ENCODE peak calls at places on chromosomes 3 and 15, in nine cellular contexts. D is mammary epithelial cell, K is H9, R is cardiac muscle cell, F is suprapubic skin, M is endothelial cell of umbilical vein, Y is body of pancreas, S is stomach, O is Caco-2. N is an unnamed sample. For H3K9me3, the result is how much of the 10 kb centered on the place peaks cover.

GRCh38 chr3:72301779-72302178 is 516.8 kb upstream of the PROK2 start:
- DNase-seq in S (peak), Y (peak), R (no peak), F (no peak), O (no peak), M (no peak), K (no peak), D (no peak), N (peak)

GRCh38 chr3:174270841-174271240 is 588.3 kb upstream of the NAALADL2 start:
- DNase-seq in Y (no peak), M (no peak), R (peak), O (no peak), D (peak), F (no peak), S (no peak), K (no peak), N (no peak)

GRCh38 chr15:48861813-48862431 is 16.0 kb upstream of the EID1 start:
- DNase-seq in F (no peak), S (no peak), K (no peak), M (peak), O (peak), R (peak), Y (peak), D (peak), N (no peak)

GRCh38 chr15:56985871-56986270 is 67.4 kb downstream of the TCF12 start:
- DNase-seq in S (no peak), Y (no peak), R (no peak), K (no peak), D (no peak), M (no peak), F (no peak), O (no peak), N (no peak)

GRCh38 chr3:67031986-67032385 is 33.9 kb downstream of the KBTBD8 start:
- DNase-seq in O (peak), Y (no peak), F (no peak), K (no peak), R (no peak), S (no peak), M (no peak), D (no peak), N (no peak)

GRCh38 chr3:148190441-148190990 is 507.2 kb upstream of the AGTR1 start:
- DNase-seq in F (no peak), S (no peak), O (no peak), D (no peak), Y (no peak), K (no peak), M (no peak), R (no peak), N (no peak)

GRCh38 chr3:57778499-57778898 is 22.4 kb downstream of the SLMAP start:
- DNase-seq in M (no peak), K (no peak), S (no peak), F (no peak), D (peak), Y (no peak), O (no peak), R (peak), N (no peak)

GRCh38 chr3:178385280-178385952 is 150.8 kb upstream of the KCNMB2 start:
- DNase-seq in F (no peak), K (no peak), D (peak), S (no peak), R (peak), M (peak), Y (peak), O (peak), N (no peak)

GRCh38 chr3:194749631-194750271 is 64.1 kb downstream of the FAM43A start:
- DNase-seq in M (peak), S (no peak), R (no peak), D (no peak), F (no peak), Y (no peak), K (peak), O (peak), N (no peak)

GRCh38 chr3:33441322-33441976 is 1.2 kb upstream of the UBP1 start:
- DNase-seq in M (no peak), S (no peak), Y (peak), R (no peak), F (no peak), D (no peak), K (no peak), O (peak), N (no peak)

GRCh38 chr15:27427386-27427785 is 456.4 kb downstream of the GABRG3 start:
- DNase-seq in F (no peak), K (no peak), M (no peak), S (no peak), Y (no peak), D (no peak), R (no peak), O (no peak), N (no peak)

GRCh38 chr15:40008061-40008460 is 30.9 kb downstream of the SRP14 start:
- DNase-seq in D (no peak), F (no peak), M (no peak), R (no peak), O (no peak), Y (no peak), S (no peak), K (no peak), N (no peak)

GRCh38 chr15:89003865-89004725 is 84.2 kb upstream of the ABHD2 start:
- DNase-seq in S (no peak), R (peak), F (peak), Y (no peak), O (peak), M (peak), D (no peak), K (peak), N (no peak)

GRCh38 chr3:9780920-9781319 is 11.2 kb upstream of the CAMK1 start:
- DNase-seq in M (no peak), F (no peak), S (no peak), R (no peak), O (no peak), K (no peak), D (no peak), Y (no peak), N (no peak)

GRCh38 chr3:11349466-11349865 is 77.3 kb downstream of the ATG7 start:
- DNase-seq in Y (no peak), K (no peak), F (no peak), O (no peak), M (no peak), D (no peak), S (no peak), R (no peak), N (no peak)

GRCh38 chr3:128153156-128154011 is at the start of gene EEFSEC:
- DNase-seq in Y (peak), R (peak), M (peak), K (peak), O (peak), F (peak), D (peak), S (peak), N (peak)

GRCh38 chr15:30791239-30791638 is 112.5 kb upstream of the FAN1 start:
- DNase-seq in S (no peak), K (peak), D (no peak), M (no peak), F (no peak), R (no peak), Y (no peak), O (peak), N (no peak)

GRCh38 chr15:41832875-41833274 is 5.0 kb downstream of the JMJD7 start:
- DNase-seq in O (no peak), M (no peak), R (no peak), D (peak), F (no peak), Y (no peak), S (peak), K (no peak), N (no peak)

GRCh38 chr15:77126516-77126915 is 55.6 kb upstream of the TSPAN3 start:
- DNase-seq in O (no peak), F (no peak), R (no peak), S (no peak), D (no peak), K (no peak), M (no peak), Y (no peak), N (no peak)

GRCh38 chr15:89341316-89342005 is 6.8 kb upstream of the POLG start:
- DNase-seq in M (no peak), K (no peak), R (no peak), S (peak), O (no peak), D (no peak), Y (peak), F (no peak), N (no peak)

GRCh38 chr3:178518660-178519396 is 17.4 kb upstream of the KCNMB2 start:
- DNase-seq in Y (no peak), R (no peak), K (no peak), S (no peak), O (no peak), D (no peak), M (peak), F (no peak), N (no peak)

GRCh38 chr15:35170216-35170615 is 85.1 kb upstream of the NANOGP8 start:
- DNase-seq in M (no peak), K (no peak), R (peak), S (no peak), F (no peak), Y (no peak), O (no peak), D (no peak), N (no peak)

GRCh38 chr3:73716418-73716817 is 91.7 kb upstream of the PDZRN3 start:
- DNase-seq in O (no peak), R (peak), K (no peak), M (no peak), S (no peak), Y (no peak), D (peak), F (no peak), N (no peak)

GRCh38 chr15:39192376-39192775 is 388.5 kb upstream of the THBS1 start:
- DNase-seq in S (no peak), O (no peak), F (no peak), K (no peak), R (no peak), M (no peak), D (no peak), Y (no peak), N (no peak)

GRCh38 chr3:194140520-194141414 is 4.8 kb downstream of the HES1 start:
- DNase-seq in S (peak), R (peak), K (peak), Y (peak), M (peak), D (peak), F (peak), O (peak), N (peak)

GRCh38 chr3:126081618-126082333 is 2.1 kb downstream of the SLC41A3 start:
- DNase-seq in O (peak), F (no peak), K (no peak), R (peak), Y (peak), D (peak), S (peak), M (no peak), N (no peak)

GRCh38 chr15:82846621-82847020 is 37.2 kb downstream of the WHAMM start:
- DNase-seq in F (no peak), S (no peak), D (no peak), M (no peak), O (no peak), Y (no peak), R (no peak), K (no peak), N (no peak)

GRCh38 chr15:92733934-92734521 is 78.5 kb upstream of the FAM174B start:
- DNase-seq in M (peak), D (no peak), R (peak), F (no peak), S (no peak), O (peak), Y (peak), K (peak), N (no peak)

GRCh38 chr3:188749830-188750229 is 421.9 kb upstream of the TPRG1 start:
- DNase-seq in K (no peak), D (no peak), R (no peak), M (no peak), F (no peak), O (no peak), S (no peak), Y (no peak), N (no peak)

GRCh38 chr15:66734961-66735908 is 33.2 kb downstream of the SMAD6 start:
- DNase-seq in O (no peak), R (no peak), D (no peak), Y (no peak), S (no peak), K (no peak), F (no peak), M (no peak), N (peak)

GRCh38 chr3:17227472-17227871 is 342.7 kb downstream of the PLCL2 start:
- DNase-seq in M (no peak), S (no peak), K (no peak), O (no peak), D (no peak), F (no peak), R (no peak), Y (no peak), N (no peak)

GRCh38 chr3:150168694-150169093 is 198.0 kb upstream of the PFN2 start:
- DNase-seq in K (no peak), R (peak), Y (peak), O (no peak), S (no peak), D (no peak), F (no peak), M (no peak), N (peak)

GRCh38 chr3:188926141-188926540 is 245.6 kb upstream of the TPRG1 start:
- DNase-seq in R (no peak), K (no peak), S (no peak), M (no peak), D (no peak), O (no peak), Y (no peak), F (no peak), N (no peak)

GRCh38 chr3:130835483-130835882 is 58.4 kb upstream of the ATP2C1 start:
- DNase-seq in F (no peak), O (no peak), K (no peak), D (peak), Y (no peak), S (no peak), M (no peak), R (peak), N (no peak)

GRCh38 chr15:78243491-78243941 is 9.2 kb upstream of the ACSBG1 start:
- DNase-seq in S (peak), O (no peak), K (peak), M (no peak), F (peak), D (peak), Y (peak), R (peak), N (peak)

DNA sequence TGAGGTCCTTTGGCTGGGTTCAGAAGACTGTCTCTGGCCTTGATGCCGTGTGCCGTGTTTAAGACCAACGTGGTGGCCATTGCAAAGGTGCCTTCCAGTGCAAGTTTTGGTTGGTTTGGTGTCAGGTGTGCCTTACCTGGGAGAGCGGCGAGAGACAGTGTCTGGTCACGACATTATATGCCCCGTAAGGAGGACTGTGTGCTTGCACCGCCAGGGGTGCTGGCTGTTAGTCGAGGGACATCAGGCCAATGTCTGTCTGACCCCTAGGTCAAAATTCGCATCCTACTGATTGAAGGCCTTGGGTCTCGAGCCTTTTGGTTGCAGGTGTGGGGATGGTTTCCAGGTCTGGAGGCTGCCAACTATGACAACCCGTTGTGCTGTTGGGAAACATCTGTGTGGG is 111.9 kb downstream of the SNRPN start:
- DNase-seq in O (no peak), R (no peak), M (no peak), K (no peak), S (no peak), F (no peak), D (no peak), Y (no peak), N (no peak)
- H3K9me3 ChIP-seq in O (half or more), R (under half), M (half or more), K (half or more), S (half or more), F (half or more), D (half or more), Y (half or more), N (under half)

DNA sequence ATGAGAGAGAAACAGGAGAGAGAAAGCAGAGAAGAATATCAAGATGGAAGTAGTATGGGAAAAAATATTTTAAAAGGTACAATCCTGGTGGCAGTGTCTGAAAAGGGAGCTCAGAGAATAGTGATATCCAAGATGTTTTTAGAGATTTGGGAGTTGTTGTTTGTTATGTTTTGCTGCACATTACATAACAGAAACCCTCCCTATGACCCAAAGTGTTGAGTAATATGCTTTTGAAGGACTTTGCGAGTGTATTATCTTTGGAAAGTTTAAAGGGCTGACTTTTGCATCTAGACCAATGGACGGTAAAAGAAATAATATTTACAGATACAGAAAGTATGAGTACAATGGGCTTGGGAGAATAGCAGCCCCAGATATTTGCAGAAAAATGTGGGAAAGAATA is 759.7 kb downstream of the NTRK3 start:
- DNase-seq in Y (no peak), F (no peak), O (no peak), K (no peak), R (no peak), S (no peak), D (no peak), M (no peak), N (no peak)
- H3K9me3 ChIP-seq in Y (under half), F (under half), O (under half), K (under half), R (under half), S (under half), D (under half), M (under half), N (under half)

DNA sequence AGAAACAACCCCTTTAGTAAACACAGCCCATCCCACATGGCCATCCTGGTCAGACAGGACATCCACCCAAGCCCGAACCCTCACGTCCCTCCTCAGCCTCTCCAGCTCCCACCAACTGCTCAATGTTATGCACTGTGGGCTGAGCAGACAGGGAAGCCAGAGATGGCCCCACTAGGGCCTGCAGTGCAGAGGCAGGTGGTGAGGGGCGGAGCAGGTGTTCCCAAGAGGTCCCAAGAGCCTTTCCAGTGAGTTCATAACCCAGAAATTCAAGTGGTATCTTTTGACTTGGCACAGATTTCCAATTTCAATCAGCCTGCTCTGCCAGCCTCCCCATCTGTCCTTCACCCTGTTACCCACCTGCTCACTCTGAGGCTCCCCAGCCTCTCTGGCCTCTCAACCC is 130.3 kb downstream of the LIPC start:
- DNase-seq in K (no peak), F (no peak), Y (no peak), M (no peak), D (no peak), R (no peak), S (no peak), O (no peak), N (no peak)
- H3K9me3 ChIP-seq in K (under half), F (under half), Y (under half), M (under half), D (under half), R (under half), S (under half), O (under half), N (under half)

GRCh38 chr15:70262171-70262570 is 164.5 kb upstream of the TLE3 start:
- DNase-seq in F (no peak), Y (no peak), K (no peak), D (no peak), S (no peak), O (no peak), R (no peak), M (no peak), N (no peak)

GRCh38 chr15:70260580-70260979 is 162.9 kb upstream of the TLE3 start:
- DNase-seq in Y (no peak), D (no peak), F (no peak), R (no peak), O (no peak), M (no peak), S (no peak), K (no peak), N (no peak)

GRCh38 chr15:70259640-70260066 is 161.9 kb upstream of the TLE3 start:
- DNase-seq in O (peak), R (peak), M (no peak), F (no peak), D (no peak), K (peak), S (no peak), Y (no peak), N (no peak)

GRCh38 chr15:70260096-70260495 is 162.4 kb upstream of the TLE3 start:
- DNase-seq in R (no peak), O (no peak), Y (no peak), S (no peak), F (no peak), M (no peak), K (no peak), D (no peak), N (no peak)

GRCh38 chr15:70261083-70261482 is 163.4 kb upstream of the TLE3 start:
- DNase-seq in D (no peak), M (no peak), S (no peak), F (no peak), K (no peak), O (no peak), Y (no peak), R (no peak), N (no peak)
- H3K9me3 ChIP-seq in D (under half), M (under half), S (under half), F (under half), K (under half), O (under half), Y (under half), R (under half), N (under half)

N was measured in right lobe of liver.